ENCODE peak calls at places on chromosomes 11 and 22, in nine cellular contexts. E is dermis blood vessel endothelial cell; Z is stimulated activated CD4-positive, alpha-beta T cell treated with anti-CD3 and anti-CD28 coated beads, Interleukin-15, amount 100 ng/mL, for 1 hour; F is non-pigmented ciliary epithelial cell; Q is tibial artery; K is HCT116; T is left colon; L is substantia nigra; O is osteoblast. G is an unnamed sample.

GRCh38 chr11:17508306-17508705 is 31.7 kb upstream of the ABCC8 start:
- DNase-seq in O (peak), F (no peak), K (no peak), Z (no peak), E (no peak), Q (peak), L (no peak), T (no peak), G (no peak)

GRCh38 chr11:115471367-115471766 is 32.8 kb downstream of the CADM1 start:
- DNase-seq in K (no peak), L (no peak), O (no peak), Z (no peak), F (no peak), E (no peak), T (no peak), Q (no peak), G (no peak)

GRCh38 chr22:46050916-46051614 is 74.1 kb upstream of the WNT7B start:
- DNase-seq in T (peak), E (no peak), K (no peak), F (no peak), Z (no peak), O (peak), L (no peak), Q (peak), G (no peak)

GRCh38 chr11:93652161-93652597 is 9.3 kb upstream of the CEP295 start:
- DNase-seq in Z (no peak), E (peak), Q (no peak), K (no peak), F (no peak), O (no peak), T (no peak), L (peak), G (no peak)

GRCh38 chr11:78419327-78419726 is 1.7 kb upstream of the GAB2 start:
- DNase-seq in T (peak), K (no peak), E (peak), Z (no peak), Q (peak), O (peak), F (peak), L (no peak), G (peak)

GRCh38 chr11:8213390-8213789 is 44.6 kb upstream of the RIC3 start:
- DNase-seq in E (no peak), Q (no peak), K (no peak), O (no peak), L (no peak), F (no peak), T (no peak), Z (no peak), G (no peak)

GRCh38 chr11:66069715-66070603 is at the start of gene PACS1:
- DNase-seq in F (no peak), K (no peak), E (peak), Z (peak), O (peak), T (peak), L (peak), Q (peak), G (no peak)

GRCh38 chr11:4183410-4184057 is 88.9 kb downstream of the RRM1 start:
- DNase-seq in K (no peak), Z (no peak), E (no peak), F (no peak), T (no peak), O (no peak), Q (no peak), L (no peak), G (no peak)

GRCh38 chr11:88535916-88536547 is 198.5 kb upstream of the CTSC start:
- DNase-seq in Z (no peak), K (peak), T (no peak), F (peak), Q (no peak), L (no peak), E (peak), O (peak), G (peak)

GRCh38 chr22:24926849-24927579 is 19.5 kb downstream of the LHFPL7 start:
- DNase-seq in Q (no peak), F (no peak), E (peak), L (no peak), K (no peak), T (no peak), Z (no peak), O (no peak), G (no peak)

GRCh38 chr22:37887610-37888378 is 18.3 kb upstream of the MICALL1 start:
- DNase-seq in L (peak), O (peak), Q (peak), Z (no peak), F (no peak), K (no peak), T (peak), E (peak), G (peak)

GRCh38 chr11:87366766-87367405 is 329.2 kb downstream of the TMEM135 start:
- DNase-seq in Q (no peak), Z (no peak), K (no peak), O (no peak), L (no peak), E (peak), T (no peak), F (no peak), G (no peak)

GRCh38 chr22:36156515-36157419 is 3.8 kb downstream of the APOL3 start:
- DNase-seq in O (peak), E (peak), T (peak), L (peak), K (no peak), Q (peak), Z (peak), F (peak), G (peak)

G was measured in astrocyte of the cerebellum.